ENCODE peak calls at places on chromosomes 12 and 14, in ten cellular contexts. Q is glutamatergic neuron; J is heart left ventricle; K is progenitor cell of endocrine pancreas; O is psoas muscle; H is CD8-positive, alpha-beta T cell; P is mucosa of descending colon; V is astrocyte; F is ascending aorta; B is gastrocnemius medialis. D is an unnamed sample.

GRCh38 chr14:75182820-75183219 is 6.4 kb upstream of the TMED10 start:
- DNase-seq in Q (no peak), J (no peak), K (no peak), O (no peak), H (no peak), P (no peak), V (peak), F (peak), B (no peak), D (no peak)

GRCh38 chr14:39097159-39097558 is 5.9 kb downstream of the SEC23A start:
- DNase-seq in Q (no peak), J (no peak), K (no peak), O (no peak), H (no peak), P (no peak), V (peak), F (no peak), B (no peak), D (peak)

GRCh38 chr14:81427348-81428058 is 27.4 kb upstream of the STON2 start:
- DNase-seq in Q (no peak), J (peak), K (no peak), O (peak), H (no peak), P (no peak), V (no peak), F (no peak), B (peak), D (no peak)

GRCh38 chr12:108382437-108382801 is 43.3 kb upstream of the CMKLR1 start:
- DNase-seq in Q (no peak), J (no peak), K (no peak), O (no peak), H (no peak), P (no peak), V (no peak), F (no peak), B (no peak), D (no peak)

GRCh38 chr12:22121224-22121623 is 75.2 kb downstream of the CMAS start:
- DNase-seq in Q (no peak), J (no peak), K (no peak), O (no peak), H (peak), P (no peak), V (no peak), F (no peak), B (no peak), D (no peak)

GRCh38 chr12:18361431-18361830 is 100.1 kb downstream of the PIK3C2G start:
- DNase-seq in Q (no peak), J (no peak), K (no peak), O (no peak), H (no peak), P (no peak), V (no peak), F (no peak), B (no peak), D (no peak)

GRCh38 chr12:118498171-118498570 is 121.8 kb downstream of the SUDS3 start:
- DNase-seq in Q (no peak), J (peak), K (peak), O (no peak), H (no peak), P (no peak), V (no peak), F (no peak), B (no peak), D (no peak)

GRCh38 chr12:58814036-58814435 is 106.3 kb downstream of the LRIG3 start:
- DNase-seq in Q (no peak), J (no peak), K (no peak), O (no peak), H (no peak), P (no peak), V (peak), F (no peak), B (no peak), D (no peak)

GRCh38 chr14:92649934-92650545 is 98.4 kb downstream of the LGMN start:
- DNase-seq in Q (no peak), J (peak), K (no peak), O (peak), H (no peak), P (peak), V (peak), F (peak), B (peak), D (no peak)

GRCh38 chr12:130192667-130193345 is 30.5 kb downstream of the FZD10 start:
- DNase-seq in Q (no peak), J (no peak), K (no peak), O (no peak), H (no peak), P (no peak), V (no peak), F (no peak), B (no peak), D (no peak)

GRCh38 chr14:104789752-104790743 is 5.5 kb downstream of the AKT1 start:
- DNase-seq in Q (peak), J (no peak), K (no peak), O (no peak), H (no peak), P (no peak), V (no peak), F (no peak), B (no peak), D (no peak)

GRCh38 chr12:68348419-68348818 is 16.3 kb upstream of the MDM1 start:
- DNase-seq in Q (no peak), J (no peak), K (no peak), O (no peak), H (no peak), P (no peak), V (no peak), F (no peak), B (no peak), D (no peak)

GRCh38 chr12:22413592-22413991 is 79.1 kb upstream of the ST8SIA1 start:
- DNase-seq in Q (no peak), J (no peak), K (no peak), O (no peak), H (no peak), P (no peak), V (no peak), F (no peak), B (no peak), D (no peak)

GRCh38 chr12:109949089-109949488 is 47.1 kb downstream of the GIT2 start:
- DNase-seq in Q (no peak), J (no peak), K (no peak), O (no peak), H (no peak), P (no peak), V (peak), F (no peak), B (no peak), D (peak)

GRCh38 chr14:74661726-74662450 is 49.9 kb upstream of the LTBP2 start:
- DNase-seq in Q (no peak), J (peak), K (no peak), O (peak), H (no peak), P (no peak), V (no peak), F (peak), B (peak), D (no peak)

GRCh38 chr12:106248849-106249371 is 1.1 kb upstream of the CKAP4 start:
- DNase-seq in Q (no peak), J (no peak), K (no peak), O (no peak), H (peak), P (no peak), V (peak), F (peak), B (no peak), D (no peak)

GRCh38 chr12:52332381-52332780 is 11.2 kb upstream of the KRT83 start:
- DNase-seq in Q (no peak), J (no peak), K (no peak), O (no peak), H (no peak), P (no peak), V (no peak), F (no peak), B (no peak), D (no peak)

GRCh38 chr14:84409435-84409834 is 1120.5 kb upstream of the FLRT2 start:
- DNase-seq in Q (no peak), J (no peak), K (no peak), O (no peak), H (no peak), P (no peak), V (peak), F (no peak), B (no peak), D (no peak)

GRCh38 chr12:51392556-51393237 is 1.5 kb upstream of the GALNT6 start:
- DNase-seq in Q (no peak), J (no peak), K (no peak), O (no peak), H (peak), P (no peak), V (peak), F (no peak), B (no peak), D (no peak)

GRCh38 chr14:59819446-59820088 is 51.0 kb downstream of the RTN1 start:
- DNase-seq in Q (no peak), J (peak), K (no peak), O (no peak), H (no peak), P (no peak), V (no peak), F (no peak), B (no peak), D (no peak)

GRCh38 chr12:62259311-62259992 is 752 bp upstream of the USP15 start:
- DNase-seq in Q (no peak), J (no peak), K (no peak), O (no peak), H (no peak), P (no peak), V (no peak), F (no peak), B (no peak), D (no peak)
- TF ChIP-seq CTCF in Q (no peak), J (no peak), K (no peak), O (no peak), H (no peak), P (no peak), V (no peak), F (no peak), B (no peak), D (no peak)

DNA sequence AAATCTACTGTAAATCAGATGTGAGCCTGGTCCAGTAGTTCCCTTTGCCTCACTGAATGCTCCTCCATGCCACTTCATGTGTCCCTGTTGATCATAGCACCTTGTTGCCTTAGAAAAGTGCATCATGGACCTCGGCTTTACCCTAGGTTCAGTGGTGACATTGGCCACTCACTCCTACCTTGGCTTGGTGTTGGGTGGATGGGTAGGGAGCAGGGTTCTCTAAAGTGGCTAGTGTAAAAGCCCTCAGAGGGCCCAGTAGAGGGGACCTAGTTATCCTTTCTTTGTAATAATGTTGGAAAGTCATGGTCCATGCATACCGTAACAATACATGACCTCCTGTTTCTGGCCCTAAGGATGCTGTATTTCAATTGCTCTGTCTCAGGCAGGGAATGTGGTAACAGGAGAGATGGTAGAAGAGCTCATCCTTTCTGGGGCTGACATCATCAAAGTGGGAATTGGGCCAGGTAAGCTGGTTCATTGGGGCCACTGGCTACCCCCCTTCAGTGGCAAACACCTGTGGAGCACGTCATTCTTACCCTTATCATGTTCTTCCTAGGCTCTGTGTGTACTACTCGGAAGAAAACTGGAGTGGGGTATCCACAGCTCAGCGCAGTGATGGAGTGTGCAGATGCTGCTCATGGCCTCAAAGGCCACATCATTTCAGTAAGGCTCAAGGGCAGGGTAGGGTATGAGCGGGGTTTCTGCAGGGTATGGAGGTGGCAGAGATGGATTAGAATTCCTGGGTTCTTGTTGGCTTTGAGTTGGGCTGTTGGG is 4.1 kb downstream of the GMPR2 start:
- DNase-seq in Q (no peak), J (no peak), K (no peak), O (no peak), H (no peak), P (no peak), V (no peak), F (peak), B (no peak), D (no peak)
- TF ChIP-seq CTCF in Q (no peak), J (no peak), K (no peak), O (no peak), H (no peak), P (no peak), V (no peak), F (no peak), B (no peak), D (no peak)

DNA sequence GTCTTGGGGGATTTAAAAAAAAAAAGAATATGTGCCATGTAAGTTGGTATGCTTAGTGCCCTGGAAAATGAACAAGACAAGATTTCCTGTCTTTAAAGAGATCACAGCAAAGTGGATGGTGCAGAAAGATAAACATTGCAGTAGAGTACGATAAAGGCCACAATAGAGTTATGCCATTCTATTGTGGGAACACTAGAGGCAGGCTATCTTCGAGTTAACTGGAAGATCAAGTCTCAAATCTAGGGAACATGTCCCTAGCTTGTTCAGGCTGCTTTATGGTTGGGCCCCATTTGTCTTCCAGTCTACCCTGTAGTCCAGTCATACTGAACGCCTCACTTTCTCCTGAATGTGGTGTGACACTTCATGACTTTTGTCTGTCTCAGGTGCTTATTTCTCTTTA is 18.7 kb upstream of the CCT2 start:
- DNase-seq in Q (no peak), J (no peak), K (no peak), O (no peak), H (no peak), P (no peak), V (no peak), F (no peak), B (no peak), D (no peak)
- TF ChIP-seq CTCF in Q (no peak), J (no peak), K (peak), O (no peak), H (no peak), P (no peak), V (no peak), F (no peak), B (no peak), D (no peak)

DNA sequence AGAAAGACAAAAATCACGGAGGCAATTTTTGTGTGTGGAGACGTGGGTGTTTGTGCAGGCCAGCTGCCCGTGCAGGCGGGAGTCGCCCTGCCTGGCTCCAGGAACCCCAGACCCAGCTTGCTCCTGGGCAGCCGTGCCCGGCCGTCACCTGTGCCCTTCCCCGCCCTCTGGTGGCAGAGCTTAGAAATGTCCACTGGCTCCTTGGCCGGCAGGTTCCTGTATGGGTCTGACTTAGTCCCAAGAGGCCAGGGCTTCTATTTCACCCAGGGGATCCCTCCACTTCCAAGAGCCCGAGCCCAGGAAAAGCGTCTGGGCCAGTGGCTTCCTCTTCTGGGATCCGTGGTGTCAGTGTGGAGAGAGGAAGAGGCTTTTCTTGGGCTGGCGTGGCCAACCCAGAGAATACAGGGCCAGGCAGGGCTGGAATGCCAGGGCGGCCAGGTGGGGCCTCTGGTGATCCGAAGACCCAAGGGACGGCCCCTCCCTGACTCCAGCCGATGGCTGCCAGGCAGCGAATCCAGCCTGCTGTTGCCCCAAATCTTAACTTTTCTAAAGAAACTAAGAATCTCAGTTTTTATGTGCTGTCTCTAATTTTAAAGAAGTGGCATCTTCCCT is 120.9 kb downstream of the TMEM132C start:
- DNase-seq in Q (peak), J (peak), K (peak), O (peak), H (no peak), P (no peak), V (no peak), F (no peak), B (no peak), D (no peak)
- TF ChIP-seq CTCF in Q (peak), J (peak), K (peak), O (peak), H (no peak), P (peak), V (peak), F (no peak), B (no peak), D (peak)

DNA sequence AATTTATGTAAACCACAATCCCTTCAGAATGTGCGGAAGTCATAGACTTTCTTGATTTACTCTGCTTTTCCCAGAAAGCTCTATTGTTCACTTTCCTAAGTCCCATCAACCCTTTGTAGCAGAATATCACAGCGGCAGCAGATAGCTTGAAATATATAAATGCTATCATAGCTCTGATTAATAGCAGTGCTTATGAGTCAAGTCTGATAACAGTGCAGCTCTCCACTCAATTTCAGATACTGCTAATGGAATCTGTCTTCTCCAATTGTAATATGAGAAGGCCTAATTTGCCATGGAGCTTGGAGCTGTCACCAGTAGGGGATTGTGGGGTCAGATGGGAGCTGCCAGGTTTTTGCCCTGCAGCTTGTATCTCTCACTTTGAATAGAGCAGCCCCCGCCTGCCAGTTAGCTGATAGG is 10.9 kb downstream of the TMEM260 start:
- DNase-seq in Q (peak), J (no peak), K (no peak), O (no peak), H (no peak), P (no peak), V (peak), F (no peak), B (no peak), D (no peak)
- TF ChIP-seq CTCF in Q (no peak), J (no peak), K (no peak), O (no peak), H (no peak), P (no peak), V (no peak), F (no peak), B (no peak), D (no peak)

D was measured in kidney epithelial cell.